ENCODE peak calls at places on chromosomes 12 and 14, in eight cellular contexts. One of them, this sample, is unnamed.

GRCh38 chr12:28998662-28999120 is 150.4 kb upstream of the FAR2 start:
- DNase-seq in anterior cingulate cortex: no peak
- DNase-seq in naive thymus-derived CD8-positive, alpha-beta T cell: no peak
- DNase-seq in epithelial cell of esophagus: peak; percentile 44
- DNase-seq in MCF 10A: peak; percentile 46
- DNase-seq in activated gamma-delta T cell treated with anti-CD3 and anti-CD28 coated beads, Interleukin-2, amount 50 U/mL, for 16 hours: no peak
- DNase-seq in activated CD8-positive, alpha-beta T cell treated with anti-CD3 and anti-CD28 coated beads for 36 hours: peak; percentile 22
- DNase-seq in CD4-positive, alpha-beta T cell: no peak
- DNase-seq in this sample: no peak

GRCh38 chr12:93183940-93184663 is 193.6 kb upstream of the NUDT4 start:
- DNase-seq in anterior cingulate cortex: peak; percentile 7
- DNase-seq in naive thymus-derived CD8-positive, alpha-beta T cell: no peak
- DNase-seq in epithelial cell of esophagus: no peak
- DNase-seq in MCF 10A: no peak
- DNase-seq in activated gamma-delta T cell treated with anti-CD3 and anti-CD28 coated beads, Interleukin-2, amount 50 U/mL, for 16 hours: no peak
- DNase-seq in activated CD8-positive, alpha-beta T cell treated with anti-CD3 and anti-CD28 coated beads for 36 hours: no peak
- DNase-seq in CD4-positive, alpha-beta T cell: no peak
- DNase-seq in this sample: no peak

GRCh38 chr14:104440297-104440956 is 139.1 kb upstream of the C14orf180 start:
- DNase-seq in anterior cingulate cortex: no peak
- DNase-seq in naive thymus-derived CD8-positive, alpha-beta T cell: no peak
- DNase-seq in epithelial cell of esophagus: no peak
- DNase-seq in MCF 10A: no peak
- DNase-seq in activated gamma-delta T cell treated with anti-CD3 and anti-CD28 coated beads, Interleukin-2, amount 50 U/mL, for 16 hours: no peak
- DNase-seq in activated CD8-positive, alpha-beta T cell treated with anti-CD3 and anti-CD28 coated beads for 36 hours: no peak
- DNase-seq in CD4-positive, alpha-beta T cell: no peak
- DNase-seq in this sample: no peak

GRCh38 chr12:78898416-78898815 is 33.8 kb downstream of the SYT1 start:
- DNase-seq in anterior cingulate cortex: peak; percentile 3
- DNase-seq in naive thymus-derived CD8-positive, alpha-beta T cell: no peak
- DNase-seq in epithelial cell of esophagus: no peak
- DNase-seq in MCF 10A: peak; percentile 15
- DNase-seq in activated gamma-delta T cell treated with anti-CD3 and anti-CD28 coated beads, Interleukin-2, amount 50 U/mL, for 16 hours: no peak
- DNase-seq in activated CD8-positive, alpha-beta T cell treated with anti-CD3 and anti-CD28 coated beads for 36 hours: no peak
- DNase-seq in CD4-positive, alpha-beta T cell: no peak
- DNase-seq in this sample: no peak

GRCh38 chr14:74579447-74580274 is 32.4 kb downstream of the LTBP2 start:
- DNase-seq in anterior cingulate cortex: no peak
- DNase-seq in naive thymus-derived CD8-positive, alpha-beta T cell: no peak
- DNase-seq in epithelial cell of esophagus: peak; percentile 93
- DNase-seq in MCF 10A: peak; percentile 89
- DNase-seq in activated gamma-delta T cell treated with anti-CD3 and anti-CD28 coated beads, Interleukin-2, amount 50 U/mL, for 16 hours: peak; percentile 4
- DNase-seq in activated CD8-positive, alpha-beta T cell treated with anti-CD3 and anti-CD28 coated beads for 36 hours: peak; percentile 86
- DNase-seq in CD4-positive, alpha-beta T cell: no peak
- DNase-seq in this sample: no peak

GRCh38 chr12:52506858-52507715 is 13.1 kb downstream of the KRT5 start:
- DNase-seq in anterior cingulate cortex: no peak
- DNase-seq in naive thymus-derived CD8-positive, alpha-beta T cell: no peak
- DNase-seq in epithelial cell of esophagus: peak; percentile 65
- DNase-seq in MCF 10A: peak; percentile 75
- DNase-seq in activated gamma-delta T cell treated with anti-CD3 and anti-CD28 coated beads, Interleukin-2, amount 50 U/mL, for 16 hours: no peak
- DNase-seq in activated CD8-positive, alpha-beta T cell treated with anti-CD3 and anti-CD28 coated beads for 36 hours: no peak
- DNase-seq in CD4-positive, alpha-beta T cell: no peak
- DNase-seq in this sample: no peak

GRCh38 chr12:98901189-98901588 is 256.1 kb downstream of the APAF1 start:
- DNase-seq in anterior cingulate cortex: no peak
- DNase-seq in naive thymus-derived CD8-positive, alpha-beta T cell: no peak
- DNase-seq in epithelial cell of esophagus: no peak
- DNase-seq in MCF 10A: peak; percentile 16
- DNase-seq in activated gamma-delta T cell treated with anti-CD3 and anti-CD28 coated beads, Interleukin-2, amount 50 U/mL, for 16 hours: no peak
- DNase-seq in activated CD8-positive, alpha-beta T cell treated with anti-CD3 and anti-CD28 coated beads for 36 hours: no peak
- DNase-seq in CD4-positive, alpha-beta T cell: no peak
- DNase-seq in this sample: no peak

GRCh38 chr12:53431187-53431586 is 7.5 kb downstream of the AMHR2 start:
- DNase-seq in anterior cingulate cortex: no peak
- DNase-seq in naive thymus-derived CD8-positive, alpha-beta T cell: no peak
- DNase-seq in epithelial cell of esophagus: peak; percentile 66
- DNase-seq in MCF 10A: peak; percentile 61
- DNase-seq in activated gamma-delta T cell treated with anti-CD3 and anti-CD28 coated beads, Interleukin-2, amount 50 U/mL, for 16 hours: no peak
- DNase-seq in activated CD8-positive, alpha-beta T cell treated with anti-CD3 and anti-CD28 coated beads for 36 hours: no peak
- DNase-seq in CD4-positive, alpha-beta T cell: no peak
- DNase-seq in this sample: no peak

GRCh38 chr12:1044697-1045096 is 53.7 kb downstream of the ERC1 start:
- DNase-seq in anterior cingulate cortex: no peak
- DNase-seq in naive thymus-derived CD8-positive, alpha-beta T cell: no peak
- DNase-seq in epithelial cell of esophagus: peak; percentile 43
- DNase-seq in MCF 10A: peak; percentile 9
- DNase-seq in activated gamma-delta T cell treated with anti-CD3 and anti-CD28 coated beads, Interleukin-2, amount 50 U/mL, for 16 hours: no peak
- DNase-seq in activated CD8-positive, alpha-beta T cell treated with anti-CD3 and anti-CD28 coated beads for 36 hours: no peak
- DNase-seq in CD4-positive, alpha-beta T cell: no peak
- DNase-seq in this sample: no peak

GRCh38 chr14:39034481-39035296 is 68.3 kb downstream of the SEC23A start:
- DNase-seq in anterior cingulate cortex: no peak
- DNase-seq in naive thymus-derived CD8-positive, alpha-beta T cell: no peak
- DNase-seq in epithelial cell of esophagus: peak; percentile 11
- DNase-seq in MCF 10A: no peak
- DNase-seq in activated gamma-delta T cell treated with anti-CD3 and anti-CD28 coated beads, Interleukin-2, amount 50 U/mL, for 16 hours: no peak
- DNase-seq in activated CD8-positive, alpha-beta T cell treated with anti-CD3 and anti-CD28 coated beads for 36 hours: no peak
- DNase-seq in CD4-positive, alpha-beta T cell: no peak
- DNase-seq in this sample: no peak

This sample was measured in B cell.